ENCODE peak calls at places on chromosomes 5 and 9, in eight cellular contexts. C is H4, O is COLO829, D is lower lobe of right lung, X is mesenchymal stem cell, P is AML-193, F is head of caudate nucleus, H is MV-4-11. B is an unnamed sample.

GRCh38 chr9:105887679-105888078 is 193.3 kb downstream of the TMEM38B start:
- DNase-seq in C (no peak), O (peak), D (no peak), X (no peak), P (no peak), F (no peak), H (peak), B (no peak)

GRCh38 chr5:171571663-171572062 is 152.2 kb downstream of the FGF18 start:
- DNase-seq in C (peak), O (peak), D (no peak), X (peak), P (no peak), F (no peak), H (no peak), B (no peak)

GRCh38 chr5:179509845-179510244 is 40.5 kb upstream of the RUFY1 start:
- DNase-seq in C (no peak), O (no peak), D (no peak), X (no peak), P (no peak), F (no peak), H (no peak), B (no peak)

GRCh38 chr9:109381011-109381729 is 60.3 kb upstream of the EPB41L4B start:
- DNase-seq in C (no peak), O (no peak), D (no peak), X (no peak), P (no peak), F (no peak), H (no peak), B (no peak)

GRCh38 chr9:33233659-33234335 is 6.2 kb upstream of the SPINK4 start:
- DNase-seq in C (peak), O (peak), D (peak), X (peak), P (no peak), F (no peak), H (peak), B (no peak)

GRCh38 chr5:131640043-131640856 is 5.2 kb upstream of the RAPGEF6 start:
- DNase-seq in C (no peak), O (no peak), D (no peak), X (no peak), P (no peak), F (no peak), H (no peak), B (no peak)

GRCh38 chr9:93601666-93602065 is 25.3 kb downstream of the PHF2 start:
- DNase-seq in C (no peak), O (no peak), D (no peak), X (no peak), P (no peak), F (no peak), H (no peak), B (no peak)

GRCh38 chr9:21558627-21559401 is 76.7 kb upstream of the IFNE start:
- DNase-seq in C (no peak), O (no peak), D (no peak), X (peak), P (no peak), F (no peak), H (no peak), B (no peak)

GRCh38 chr9:121107041-121107440 is 32.3 kb downstream of the CNTRL start:
- DNase-seq in C (no peak), O (peak), D (no peak), X (no peak), P (peak), F (no peak), H (peak), B (no peak)

GRCh38 chr5:76269259-76269958 is 133.7 kb upstream of the IQGAP2 start:
- DNase-seq in C (no peak), O (peak), D (no peak), X (no peak), P (no peak), F (no peak), H (peak), B (no peak)

GRCh38 chr9:89746385-89747116 is 141.7 kb downstream of the GADD45G start:
- DNase-seq in C (no peak), O (no peak), D (no peak), X (peak), P (no peak), F (no peak), H (no peak), B (no peak)

GRCh38 chr9:83383034-83383433 is 155.2 kb downstream of the FRMD3 start:
- DNase-seq in C (no peak), O (no peak), D (no peak), X (no peak), P (no peak), F (no peak), H (no peak), B (no peak)

GRCh38 chr5:67238191-67238590 is 41.6 kb upstream of the CD180 start:
- DNase-seq in C (peak), O (no peak), D (no peak), X (peak), P (no peak), F (no peak), H (no peak), B (no peak)

GRCh38 chr9:134215709-134216448 is 51.5 kb upstream of the RNU6ATAC start:
- DNase-seq in C (peak), O (no peak), D (peak), X (peak), P (no peak), F (peak), H (peak), B (no peak)

GRCh38 chr5:127297348-127298035 is 6.9 kb downstream of the MEGF10 start:
- DNase-seq in C (no peak), O (no peak), D (no peak), X (no peak), P (no peak), F (no peak), H (no peak), B (no peak)

GRCh38 chr9:99389087-99390033 is 167.3 kb downstream of the SEC61B start:
- DNase-seq in C (no peak), O (no peak), D (no peak), X (no peak), P (no peak), F (no peak), H (no peak), B (no peak)

GRCh38 chr9:20640331-20641187 is 18.3 kb upstream of the MLLT3 start:
- DNase-seq in C (peak), O (peak), D (peak), X (no peak), P (no peak), F (peak), H (no peak), B (peak)

GRCh38 chr9:127935765-127936221 is 1.9 kb downstream of the DPM2 start:
- DNase-seq in C (no peak), O (no peak), D (no peak), X (no peak), P (no peak), F (peak), H (no peak), B (no peak)

GRCh38 chr5:56910123-56910951 is 941 bp downstream of the SETD9 start:
- DNase-seq in C (no peak), O (no peak), D (peak), X (no peak), P (peak), F (peak), H (peak), B (peak)

B was measured in CD8-positive, alpha-beta memory T cell.